ENCODE peak calls at places on chromosomes 5 and 9, in six cellular contexts. I, H, L, P, J and O are unnamed samples.
A peak's percentile ranks its signal among the peaks of the same experiment; 100 is the strongest.

GRCh38 chr5:141864371-141865370 is 13.5 kb downstream of the PCDH1 start:
- DNase-seq in I (no peak), H (no peak), L (no peak), P (no peak), J (no peak), O (no peak)

GRCh38 chr9:77589046-77589795 is 58.9 kb downstream of the GNA14 start:
- DNase-seq in I (no peak), H (no peak), L (no peak), P (no peak), J (peak; percentile 2), O (peak; percentile 25)

GRCh38 chr5:111072949-111073682 is 1.6 kb downstream of the TSLP start:
- DNase-seq in I (peak; percentile 47), H (no peak), L (peak; percentile 85), P (no peak), J (peak; percentile 49), O (peak; percentile 33)

GRCh38 chr9:125463926-125464325 is 202.3 kb downstream of the GAPVD1 start:
- DNase-seq in I (no peak), H (no peak), L (no peak), P (no peak), J (no peak), O (no peak)

GRCh38 chr9:18689881-18690280 is 215.9 kb downstream of the ADAMTSL1 start:
- DNase-seq in I (no peak), H (no peak), L (no peak), P (peak; percentile 67), J (no peak), O (no peak)

GRCh38 chr9:101977614-101978210 is 239.3 kb upstream of the GRIN3A start:
- DNase-seq in I (peak; percentile 55), H (peak; percentile 23), L (no peak), P (peak; percentile 20), J (peak; percentile 12), O (peak; percentile 45)

GRCh38 chr5:65157906-65158603 is 323.7 kb downstream of the ADAMTS6 start:
- DNase-seq in I (no peak), H (no peak), L (no peak), P (no peak), J (no peak), O (no peak)

GRCh38 chr9:114893622-114894021 is 36.8 kb downstream of the TNFSF8 start:
- DNase-seq in I (peak; percentile 76), H (no peak), L (no peak), P (no peak), J (no peak), O (no peak)

DNA sequence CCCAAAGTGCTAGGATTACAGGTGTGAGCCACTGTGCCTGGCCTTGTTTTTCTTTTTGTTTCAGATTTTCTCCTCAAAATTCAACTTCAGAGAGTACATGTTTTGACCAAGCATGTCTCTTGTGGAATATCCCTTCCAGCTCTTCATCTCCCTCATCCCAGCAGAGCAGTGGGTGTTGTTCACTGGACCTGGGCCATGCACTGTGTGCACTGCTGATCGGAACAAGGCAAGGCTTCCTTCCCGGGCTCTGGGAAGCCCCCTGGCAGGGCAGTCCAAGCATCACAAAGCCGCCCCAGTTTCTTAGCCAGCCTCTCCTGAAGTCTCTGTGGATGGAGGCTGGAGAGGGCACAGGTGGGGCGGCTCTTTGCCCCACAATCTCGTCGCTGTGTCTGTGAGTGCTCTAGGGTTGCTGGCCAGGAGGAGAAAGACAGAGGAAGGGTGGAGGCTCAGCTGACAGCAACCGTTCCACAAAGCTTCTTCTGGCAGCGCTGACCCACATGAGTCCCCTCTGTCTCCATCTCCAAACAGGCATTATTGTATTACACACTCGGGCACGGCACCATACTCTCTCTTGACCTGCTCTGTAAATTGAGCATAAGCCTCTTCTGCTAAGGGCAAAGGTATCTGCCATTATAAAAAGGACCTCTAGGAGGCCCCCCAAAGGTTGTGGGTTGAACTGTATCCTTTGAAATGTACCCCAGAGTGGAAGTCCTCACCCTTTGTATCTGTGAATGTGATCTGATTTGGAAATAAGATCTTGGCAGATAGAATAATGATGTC is 89.6 kb downstream of the TARS1 start:
- DNase-seq in I (no peak), H (no peak), L (no peak), P (no peak), J (no peak), O (no peak)
- TF ChIP-seq CTCF in I (peak; percentile 22), H (no peak), L (no peak), P (no peak), J (no peak), O (no peak)

GRCh38 chr9:69785757-69786156 is 25.9 kb upstream of the PTAR1 start:
- DNase-seq in I (peak; percentile 54), H (peak; percentile 57), L (no peak), P (peak; percentile 33), J (peak; percentile 0), O (peak; percentile 25)
- TF ChIP-seq CTCF in I (peak; percentile 36), H (peak; percentile 33), L (no peak), P (peak; percentile 51), J (no peak), O (no peak)

DNA sequence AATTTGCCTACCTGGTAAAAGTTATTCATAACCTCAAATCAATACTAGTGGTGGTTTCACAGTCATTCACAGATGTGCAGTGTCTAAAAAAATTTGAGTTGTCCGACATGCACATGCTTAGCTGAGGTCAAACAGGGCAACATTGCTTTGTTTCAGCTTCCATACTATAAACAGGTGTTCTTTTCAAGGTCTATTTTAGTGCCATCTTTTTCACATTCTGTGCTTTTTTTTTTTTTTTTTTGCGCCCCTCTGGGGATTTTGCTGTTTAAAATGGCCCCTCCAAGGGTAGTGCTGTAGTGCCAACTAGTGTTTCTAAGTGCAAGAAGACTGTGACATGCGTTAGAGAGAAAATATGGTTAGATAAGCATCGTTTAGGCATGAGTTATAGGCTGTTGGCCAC is 14.5 kb downstream of the PHAX start:
- DNase-seq in I (no peak), H (no peak), L (no peak), P (no peak), J (no peak), O (no peak)
- TF ChIP-seq CTCF in I (no peak), H (no peak), L (no peak), P (no peak), J (no peak), O (no peak)

DNA sequence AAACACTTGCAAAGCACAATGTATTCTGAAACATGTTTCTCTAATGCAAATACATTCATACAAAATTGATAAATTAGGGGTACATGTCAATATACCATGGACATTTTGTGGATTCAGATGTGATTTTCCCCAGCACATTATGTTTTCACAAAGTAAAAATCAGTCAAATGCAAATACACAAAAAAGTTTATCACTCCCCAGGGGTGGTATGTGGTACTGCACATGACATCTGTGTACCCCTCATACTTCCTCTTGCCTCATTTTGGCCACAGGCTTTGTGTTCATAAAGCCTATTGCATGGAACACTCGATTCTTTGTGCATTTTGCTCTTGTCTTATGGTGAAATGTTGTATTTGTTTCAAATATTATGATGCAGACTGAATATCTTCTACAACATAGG is 116.8 kb upstream of the PDE4D start:
- DNase-seq in I (no peak), H (no peak), L (no peak), P (no peak), J (no peak), O (peak; percentile 6)
- TF ChIP-seq CTCF in I (peak; percentile 20), H (no peak), L (no peak), P (no peak), J (peak; percentile 33), O (peak; percentile 6)

GRCh38 chr5:153425914-153426313 is 64.6 kb upstream of the GRIA1 start:
- DNase-seq in I (peak; percentile 3), H (no peak), L (no peak), P (no peak), J (peak; percentile 5), O (peak; percentile 52)
- TF ChIP-seq CTCF in I (peak; percentile 17), H (no peak), L (no peak), P (peak; percentile 14), J (no peak), O (peak; percentile 37)

GRCh38 chr5:80435476-80435875 is 27.6 kb downstream of the ZFYVE16 start:
- DNase-seq in I (no peak), H (no peak), L (no peak), P (no peak), J (no peak), O (no peak)

GRCh38 chr5:80439213-80439612 is 31.3 kb downstream of the ZFYVE16 start:
- DNase-seq in I (no peak), H (no peak), L (no peak), P (no peak), J (no peak), O (no peak)

GRCh38 chr5:80437326-80437725 is 29.5 kb downstream of the ZFYVE16 start:
- DNase-seq in I (no peak), H (no peak), L (no peak), P (no peak), J (no peak), O (no peak)

DNA sequence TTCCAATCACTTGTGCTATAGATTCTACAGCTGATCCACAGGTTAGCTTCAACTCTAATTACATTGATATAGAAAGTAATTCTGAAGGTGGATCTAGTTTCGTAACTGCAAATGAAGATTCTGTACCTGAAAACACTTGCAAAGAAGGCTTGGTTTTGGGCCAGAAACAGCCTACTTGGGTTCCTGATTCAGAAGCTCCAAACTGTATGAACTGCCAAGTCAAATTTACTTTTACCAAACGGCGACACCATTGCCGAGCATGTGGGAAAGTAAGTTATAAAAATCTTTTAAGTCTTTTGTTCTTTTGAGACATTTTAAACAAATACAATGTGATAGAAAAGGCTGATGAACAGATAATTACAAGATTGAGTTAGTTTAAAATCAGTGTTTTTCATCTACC is 30.9 kb downstream of the ZFYVE16 start:
- DNase-seq in I (no peak), H (no peak), L (no peak), P (no peak), J (no peak), O (no peak)
- TF ChIP-seq CTCF in I (no peak), H (no peak), L (no peak), P (no peak), J (no peak), O (no peak)